ENCODE peak calls at places on chromosomes 3 and 15, in four cellular contexts. One of them, this sample, is unnamed.

GRCh38 chr3:60552581-60552980 is 698.7 kb downstream of the FHIT start:
- DNase-seq in NCI-H2171: no peak
- DNase-seq in Ammon's horn: no peak
- DNase-seq in RKO: no peak
- DNase-seq in this sample: peak; percentile 31

GRCh38 chr3:111072016-111072891 is 638 bp downstream of the NECTIN3 start:
- DNase-seq in NCI-H2171: no peak
- DNase-seq in Ammon's horn: peak; percentile 51
- DNase-seq in RKO: peak; percentile 31
- DNase-seq in this sample: peak; percentile 33

GRCh38 chr15:67165653-67166260 is 88.7 kb downstream of the AAGAB start:
- DNase-seq in NCI-H2171: no peak
- DNase-seq in Ammon's horn: peak; percentile 48
- DNase-seq in RKO: no peak
- DNase-seq in this sample: peak; percentile 19

GRCh38 chr3:31164398-31164797 is 269.9 kb upstream of the GADL1 start:
- DNase-seq in NCI-H2171: no peak
- DNase-seq in Ammon's horn: no peak
- DNase-seq in RKO: no peak
- DNase-seq in this sample: no peak

GRCh38 chr15:70289191-70289955 is 191.7 kb upstream of the TLE3 start:
- DNase-seq in NCI-H2171: no peak
- DNase-seq in Ammon's horn: no peak
- DNase-seq in RKO: no peak
- DNase-seq in this sample: no peak

GRCh38 chr3:52819936-52820335 is 10.5 kb downstream of the ITIH4 start:
- DNase-seq in NCI-H2171: no peak
- DNase-seq in Ammon's horn: no peak
- DNase-seq in RKO: no peak
- DNase-seq in this sample: no peak

GRCh38 chr3:136078421-136079364 is 113.2 kb downstream of the PPP2R3A start:
- DNase-seq in NCI-H2171: peak; percentile 3
- DNase-seq in Ammon's horn: peak; percentile 33
- DNase-seq in RKO: peak; percentile 70
- DNase-seq in this sample: peak; percentile 13

GRCh38 chr3:172040976-172041963 is 1.9 kb downstream of the FNDC3B start:
- DNase-seq in NCI-H2171: no peak
- DNase-seq in Ammon's horn: no peak
- DNase-seq in RKO: peak; percentile 63
- DNase-seq in this sample: no peak

GRCh38 chr3:63993653-63994079 is 29.6 kb downstream of the PSMD6 start:
- DNase-seq in NCI-H2171: peak; percentile 40
- DNase-seq in Ammon's horn: peak; percentile 87
- DNase-seq in RKO: peak; percentile 78
- DNase-seq in this sample: peak; percentile 73

GRCh38 chr3:128062033-128062745 is 10.0 kb downstream of the SEC61A1 start:
- DNase-seq in NCI-H2171: no peak
- DNase-seq in Ammon's horn: no peak
- DNase-seq in RKO: no peak
- DNase-seq in this sample: no peak

GRCh38 chr3:122691195-122691594 is 10.6 kb downstream of the PARP14 start:
- DNase-seq in NCI-H2171: no peak
- DNase-seq in Ammon's horn: no peak
- DNase-seq in RKO: peak; percentile 63
- DNase-seq in this sample: no peak

GRCh38 chr3:181455276-181455675 is 256.4 kb upstream of the SOX2 start:
- DNase-seq in NCI-H2171: no peak
- DNase-seq in Ammon's horn: no peak
- DNase-seq in RKO: no peak
- DNase-seq in this sample: no peak

GRCh38 chr3:40921251-40921650 is 278.1 kb upstream of the CTNNB1 start:
- DNase-seq in NCI-H2171: no peak
- DNase-seq in Ammon's horn: no peak
- DNase-seq in RKO: no peak
- DNase-seq in this sample: no peak

GRCh38 chr15:31346367-31347066 is 19.9 kb downstream of the KLF13 start:
- DNase-seq in NCI-H2171: no peak
- DNase-seq in Ammon's horn: no peak
- DNase-seq in RKO: no peak
- DNase-seq in this sample: no peak

GRCh38 chr3:130395916-130396315 is 50.4 kb downstream of the COL6A5 start:
- DNase-seq in NCI-H2171: no peak
- DNase-seq in Ammon's horn: no peak
- DNase-seq in RKO: peak; percentile 46
- DNase-seq in this sample: no peak

GRCh38 chr3:152283492-152284381 is 15.0 kb downstream of the MBNL1 start:
- DNase-seq in NCI-H2171: no peak
- DNase-seq in Ammon's horn: no peak
- DNase-seq in RKO: no peak
- DNase-seq in this sample: no peak

GRCh38 chr3:99753268-99753975 is 64.2 kb upstream of the CMSS1 start:
- DNase-seq in NCI-H2171: peak; percentile 23
- DNase-seq in Ammon's horn: peak; percentile 83
- DNase-seq in RKO: peak; percentile 84
- DNase-seq in this sample: peak; percentile 48

GRCh38 chr15:70264014-70264492 is 166.3 kb upstream of the TLE3 start:
- DNase-seq in NCI-H2171: peak; percentile 67
- DNase-seq in Ammon's horn: peak; percentile 63
- DNase-seq in RKO: no peak
- DNase-seq in this sample: peak; percentile 50

GRCh38 chr3:112681822-112682325 is 40.9 kb upstream of the CCDC80 start:
- DNase-seq in NCI-H2171: peak; percentile 14
- DNase-seq in Ammon's horn: no peak
- DNase-seq in RKO: no peak
- DNase-seq in this sample: no peak

GRCh38 chr3:69906351-69906966 is 93.1 kb upstream of the SAMMSON start:
- DNase-seq in NCI-H2171: no peak
- DNase-seq in Ammon's horn: no peak
- DNase-seq in RKO: no peak
- DNase-seq in this sample: no peak

GRCh38 chr3:70061111-70061510 is 61.6 kb downstream of the SAMMSON start:
- DNase-seq in NCI-H2171: no peak
- DNase-seq in Ammon's horn: no peak
- DNase-seq in RKO: no peak
- DNase-seq in this sample: no peak

GRCh38 chr3:172119266-172119957 is 80.0 kb downstream of the FNDC3B start:
- DNase-seq in NCI-H2171: no peak
- DNase-seq in Ammon's horn: no peak
- DNase-seq in RKO: no peak
- DNase-seq in this sample: no peak

GRCh38 chr15:83871808-83872559 is 218.1 kb downstream of the ADAMTSL3 start:
- DNase-seq in NCI-H2171: no peak
- DNase-seq in Ammon's horn: peak; percentile 63
- DNase-seq in RKO: peak; percentile 75
- DNase-seq in this sample: peak; percentile 41

GRCh38 chr3:16516695-16517481 is 3.4 kb upstream of the RFTN1 start:
- DNase-seq in NCI-H2171: no peak
- DNase-seq in Ammon's horn: peak; percentile 74
- DNase-seq in RKO: peak; percentile 23
- DNase-seq in this sample: peak; percentile 42

GRCh38 chr15:32656091-32656860 is 14.8 kb downstream of the SCG5 start:
- DNase-seq in NCI-H2171: no peak
- DNase-seq in Ammon's horn: no peak
- DNase-seq in RKO: no peak
- DNase-seq in this sample: no peak

GRCh38 chr3:110180733-110181132 is 843.4 kb upstream of the DPPA4 start:
- DNase-seq in NCI-H2171: no peak
- DNase-seq in Ammon's horn: peak; percentile 57
- DNase-seq in RKO: no peak
- DNase-seq in this sample: peak; percentile 8

GRCh38 chr3:197891-198491 is 1.4 kb downstream of the CHL1 start:
- DNase-seq in NCI-H2171: no peak
- DNase-seq in Ammon's horn: peak; percentile 48
- DNase-seq in RKO: no peak
- DNase-seq in this sample: no peak

GRCh38 chr15:66875588-66876422 is 173.8 kb downstream of the SMAD6 start:
- DNase-seq in NCI-H2171: no peak
- DNase-seq in Ammon's horn: no peak
- DNase-seq in RKO: no peak
- DNase-seq in this sample: no peak

GRCh38 chr3:143000525-143000924 is 845 bp upstream of the U2SURP start:
- DNase-seq in NCI-H2171: no peak
- DNase-seq in Ammon's horn: no peak
- DNase-seq in RKO: peak; percentile 58
- DNase-seq in this sample: no peak

GRCh38 chr3:193134895-193135294 is 106.1 kb upstream of the PLAAT1 start:
- DNase-seq in NCI-H2171: no peak
- DNase-seq in Ammon's horn: peak; percentile 66
- DNase-seq in RKO: peak; percentile 86
- DNase-seq in this sample: no peak

GRCh38 chr3:4466783-4467521 is at the start of gene SUMF1:
- DNase-seq in NCI-H2171: peak; percentile 44
- DNase-seq in Ammon's horn: peak; percentile 89
- DNase-seq in RKO: peak; percentile 83
- DNase-seq in this sample: peak; percentile 88

GRCh38 chr3:107493134-107493533 is 29.6 kb upstream of the BBX start:
- DNase-seq in NCI-H2171: no peak
- DNase-seq in Ammon's horn: no peak
- DNase-seq in RKO: no peak
- DNase-seq in this sample: no peak

GRCh38 chr15:48424076-48424475 is 92.8 kb downstream of the DUT start:
- DNase-seq in NCI-H2171: no peak
- DNase-seq in Ammon's horn: no peak
- DNase-seq in RKO: no peak
- DNase-seq in this sample: no peak

GRCh38 chr3:18423401-18424212 is 1.5 kb downstream of the SATB1 start:
- DNase-seq in NCI-H2171: no peak
- DNase-seq in Ammon's horn: peak; percentile 70
- DNase-seq in RKO: peak; percentile 74
- DNase-seq in this sample: peak; percentile 59

GRCh38 chr15:64636541-64636940 is 138.8 kb downstream of the RBPMS2 start:
- DNase-seq in NCI-H2171: no peak
- DNase-seq in Ammon's horn: no peak
- DNase-seq in RKO: no peak
- DNase-seq in this sample: no peak

GRCh38 chr15:85646538-85647091 is 148.1 kb downstream of the KLHL25 start:
- DNase-seq in NCI-H2171: no peak
- DNase-seq in Ammon's horn: no peak
- DNase-seq in RKO: peak; percentile 51
- DNase-seq in this sample: no peak

GRCh38 chr3:170660139-170660538 is 74.3 kb upstream of the SLC7A14 start:
- DNase-seq in NCI-H2171: no peak
- DNase-seq in Ammon's horn: no peak
- DNase-seq in RKO: no peak
- DNase-seq in this sample: no peak

GRCh38 chr15:77966540-77967290 is 110.8 kb downstream of the TBC1D2B start:
- DNase-seq in NCI-H2171: no peak
- DNase-seq in Ammon's horn: peak; percentile 82
- DNase-seq in RKO: peak; percentile 52
- DNase-seq in this sample: peak; percentile 19

GRCh38 chr3:88595025-88595424 is 445.3 kb downstream of the C3orf38 start:
- DNase-seq in NCI-H2171: no peak
- DNase-seq in Ammon's horn: no peak
- DNase-seq in RKO: no peak
- DNase-seq in this sample: no peak